ENCODE peak calls at places on chromosomes 12 and 14, in four cellular contexts. M is neural progenitor cell, T is stomach, S is colonic mucosa. E is an unnamed sample. For H3K4me1, the result is how much of the 10 kb centered on the place peaks cover.

GRCh38 chr12:22653075-22653474 is 28.1 kb downstream of the ETNK1 start:
- DNase-seq in M (no peak), T (no peak), S (no peak), E (no peak)

GRCh38 chr14:51609987-51610283 is 41.8 kb upstream of the FRMD6 start:
- DNase-seq in M (no peak), T (no peak), S (no peak), E (no peak)

GRCh38 chr14:60722836-60723217 is 1.3 kb downstream of the SIX4 start:
- DNase-seq in M (no peak), T (no peak), S (no peak), E (no peak)

GRCh38 chr12:6788972-6789905 is at the start of gene CD4:
- DNase-seq in M (no peak), T (no peak), S (peak), E (no peak)

GRCh38 chr12:50056629-50056976 is 793 bp upstream of the ASIC1 start:
- DNase-seq in M (no peak), T (no peak), S (no peak), E (no peak)

GRCh38 chr14:54025661-54026060 is 69.0 kb upstream of the BMP4 start:
- DNase-seq in M (no peak), T (no peak), S (no peak), E (no peak)

GRCh38 chr14:26466862-26467261 is 131.0 kb downstream of the NOVA1 start:
- DNase-seq in M (no peak), T (no peak), S (no peak), E (no peak)

GRCh38 chr14:90193925-90194324 is 62.4 kb upstream of the PSMC1 start:
- DNase-seq in M (peak), T (no peak), S (peak), E (no peak)

GRCh38 chr12:54136844-54137580 is 51.8 kb downstream of the SMUG1 start:
- DNase-seq in M (no peak), T (no peak), S (no peak), E (no peak)

GRCh38 chr14:54881235-54881760 is 21.3 kb downstream of the GCH1 start:
- DNase-seq in M (no peak), T (no peak), S (peak), E (peak)

GRCh38 chr12:112167031-112167461 is 41.7 kb downstream of the TRAFD1 start:
- DNase-seq in M (no peak), T (no peak), S (no peak), E (no peak)

GRCh38 chr14:60944206-60944605 is 36.7 kb downstream of the TRMT5 start:
- DNase-seq in M (peak), T (no peak), S (no peak), E (no peak)

GRCh38 chr12:111544032-111544431 is 55.1 kb downstream of the ATXN2 start:
- DNase-seq in M (no peak), T (no peak), S (no peak), E (no peak)

GRCh38 chr12:128388461-128388921 is 121.5 kb downstream of the TMEM132C start:
- DNase-seq in M (no peak), T (no peak), S (no peak), E (no peak)

GRCh38 chr12:94714378-94714777 is 64.0 kb upstream of the TMCC3 start:
- DNase-seq in M (no peak), T (no peak), S (no peak), E (no peak)

GRCh38 chr12:110763578-110763977 is 20.9 kb upstream of the PPP1CC start:
- DNase-seq in M (no peak), T (no peak), S (no peak), E (no peak)

GRCh38 chr14:35047961-35048513 is 2.0 kb downstream of the FAM177A1 start:
- DNase-seq in M (no peak), T (no peak), S (peak), E (no peak)

GRCh38 chr12:26226629-26227375 is 31.4 kb downstream of the SSPN start:
- DNase-seq in M (peak), T (peak), S (no peak), E (no peak)

GRCh38 chr12:22083167-22083566 is 37.1 kb downstream of the CMAS start:
- DNase-seq in M (no peak), T (no peak), S (no peak), E (peak)

GRCh38 chr14:61950340-61950739 is 188.1 kb downstream of the SNAPC1 start:
- DNase-seq in M (no peak), T (no peak), S (no peak), E (no peak)

GRCh38 chr12:102958073-102958829 is 777 bp downstream of the ASCL1 start:
- DNase-seq in M (peak), T (no peak), S (no peak), E (no peak)

GRCh38 chr14:99884834-99885648 is 91.8 kb downstream of the EML1 start:
- DNase-seq in M (peak), T (no peak), S (no peak), E (no peak)

GRCh38 chr14:65239143-65239672 is 136.9 kb upstream of the MAX start:
- DNase-seq in M (no peak), T (no peak), S (peak), E (no peak)

GRCh38 chr12:1504304-1505150 is 89.9 kb downstream of the FBXL14 start:
- DNase-seq in M (no peak), T (no peak), S (no peak), E (no peak)

GRCh38 chr12:131511391-131511802 is 199.5 kb upstream of the SFSWAP start:
- DNase-seq in M (no peak), T (no peak), S (no peak), E (no peak)

GRCh38 chr12:68750506-68750905 is 4.5 kb downstream of the SLC35E3 start:
- DNase-seq in M (peak), T (no peak), S (no peak), E (no peak)

GRCh38 chr14:99117671-99118045 is 154.3 kb downstream of the BCL11B start:
- DNase-seq in M (no peak), T (no peak), S (peak), E (no peak)

GRCh38 chr14:97523936-97524335 is 726.8 kb downstream of the VRK1 start:
- DNase-seq in M (no peak), T (no peak), S (no peak), E (no peak)

DNA sequence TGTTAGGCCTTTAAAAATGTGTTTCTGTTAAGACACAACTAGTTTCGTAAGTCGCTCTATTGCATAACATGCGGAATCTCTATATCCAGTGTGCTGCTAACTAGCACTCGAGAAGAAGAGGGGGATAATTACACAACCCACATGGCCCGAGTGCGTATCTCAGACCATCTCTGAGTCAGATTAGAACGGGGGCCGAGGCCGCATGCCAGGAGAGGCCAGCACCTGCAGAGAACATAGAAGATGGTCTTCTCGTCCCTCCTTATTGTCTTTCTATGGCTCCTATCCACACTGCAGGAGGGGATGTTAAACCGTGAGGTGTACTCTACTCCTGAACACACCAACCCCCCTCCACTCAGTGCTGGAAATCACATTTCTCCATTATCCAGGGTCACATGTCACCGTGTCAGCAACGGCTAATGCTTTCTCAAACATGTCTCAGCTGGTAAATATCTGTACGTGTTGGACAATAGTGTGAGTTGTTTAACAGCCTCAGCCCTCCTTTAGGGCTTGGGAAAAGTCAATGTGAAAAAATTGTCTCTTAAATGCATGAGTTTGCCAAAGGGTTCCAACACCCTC is 56.3 kb downstream of the CCDC88C start:
- DNase-seq in M (no peak), T (no peak), S (no peak), E (no peak)
- H3K4me1 ChIP-seq in M (under half), T (under half), S (under half), E (under half)

GRCh38 chr14:105066285-105067071 is 1.2 kb upstream of the GPR132 start:
- DNase-seq in M (no peak), T (no peak), S (no peak), E (no peak)

GRCh38 chr14:105064001-105064400 is 1.2 kb downstream of the GPR132 start:
- DNase-seq in M (no peak), T (no peak), S (no peak), E (no peak)

GRCh38 chr14:105067140-105067968 is 2.1 kb upstream of the GPR132 start:
- DNase-seq in M (no peak), T (no peak), S (no peak), E (no peak)

GRCh38 chr14:105064721-105065143 is 498 bp downstream of the GPR132 start:
- DNase-seq in M (peak), T (no peak), S (no peak), E (no peak)

DNA sequence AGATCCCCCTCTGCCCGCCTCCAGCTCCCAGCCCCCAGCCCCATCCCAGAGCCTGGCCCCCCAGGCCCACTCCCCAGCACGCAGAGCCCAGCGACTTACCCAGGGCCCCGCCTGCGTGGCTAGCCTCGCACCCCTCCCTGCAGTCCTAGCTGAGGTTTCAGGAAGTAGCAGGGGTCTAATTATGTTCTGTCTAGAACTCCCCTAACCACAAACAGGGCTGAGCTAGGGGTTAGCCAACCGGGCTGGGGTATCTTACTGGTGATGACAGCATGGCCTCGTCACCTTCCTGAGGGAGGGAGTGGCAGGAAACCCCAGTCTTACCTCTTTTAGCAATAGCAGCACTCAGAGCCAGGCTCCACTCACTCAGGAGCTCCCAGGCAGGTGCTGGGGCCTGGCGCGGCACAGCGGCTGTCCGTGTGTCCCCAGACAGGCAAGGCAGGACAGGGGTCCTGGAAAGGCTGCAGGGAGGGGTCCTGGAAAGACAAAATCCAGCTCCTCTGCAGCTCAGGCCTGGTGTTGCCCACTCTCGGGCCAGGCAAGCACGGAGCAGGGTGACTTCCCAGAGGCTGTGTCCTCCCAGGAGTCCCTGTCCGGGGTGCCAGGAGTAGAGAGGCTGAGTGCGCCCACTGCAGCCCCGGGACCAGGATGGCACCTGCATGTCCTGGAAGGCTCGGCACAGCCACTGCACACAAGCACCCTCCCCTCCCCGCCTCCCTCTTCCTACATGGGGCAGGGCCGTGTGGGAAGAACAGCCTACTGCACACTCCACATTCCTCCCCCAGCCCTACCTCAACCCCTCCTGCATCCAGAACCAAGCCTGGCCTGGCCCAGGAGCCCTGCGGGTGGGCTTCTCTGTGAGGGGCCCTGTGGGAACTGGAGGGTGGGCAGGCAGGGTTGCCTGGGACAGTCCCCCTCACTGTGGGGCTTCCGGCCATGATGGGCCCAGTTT is at the start of gene GPR132:
- DNase-seq in M (no peak), T (peak), S (peak), E (no peak)
- H3K4me1 ChIP-seq in M (under half), T (half or more), S (under half), E (under half)

DNA sequence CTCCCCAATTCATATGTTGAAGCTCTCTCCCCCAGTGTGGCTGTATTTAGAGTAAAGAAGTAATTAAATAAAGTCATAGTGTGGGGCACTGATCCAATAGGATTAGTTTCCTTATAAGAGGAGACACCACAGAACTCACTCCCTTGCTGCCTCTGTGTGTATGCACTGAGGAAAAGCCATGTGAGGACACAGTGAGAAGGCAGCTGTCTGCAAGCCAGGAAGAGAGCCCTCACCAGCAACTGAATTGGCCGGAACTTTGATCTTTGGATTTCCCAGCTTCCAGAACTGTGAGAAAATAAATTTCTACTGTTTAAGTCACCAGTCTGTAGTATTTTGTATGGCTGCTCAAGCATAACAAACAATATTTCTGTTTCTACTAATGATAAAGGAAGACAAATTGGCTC is 368.7 kb upstream of the PRICKLE1 start:
- DNase-seq in M (no peak), T (no peak), S (no peak), E (no peak)
- H3K4me1 ChIP-seq in M (under half), T (under half), S (under half), E (under half)

GRCh38 chr12:124549629-124550028 is 17.8 kb downstream of the NCOR2 start:
- DNase-seq in M (no peak), T (no peak), S (no peak), E (no peak)
- H3K4me1 ChIP-seq in M (under half), T (half or more), S (under half), E (half or more)

DNA sequence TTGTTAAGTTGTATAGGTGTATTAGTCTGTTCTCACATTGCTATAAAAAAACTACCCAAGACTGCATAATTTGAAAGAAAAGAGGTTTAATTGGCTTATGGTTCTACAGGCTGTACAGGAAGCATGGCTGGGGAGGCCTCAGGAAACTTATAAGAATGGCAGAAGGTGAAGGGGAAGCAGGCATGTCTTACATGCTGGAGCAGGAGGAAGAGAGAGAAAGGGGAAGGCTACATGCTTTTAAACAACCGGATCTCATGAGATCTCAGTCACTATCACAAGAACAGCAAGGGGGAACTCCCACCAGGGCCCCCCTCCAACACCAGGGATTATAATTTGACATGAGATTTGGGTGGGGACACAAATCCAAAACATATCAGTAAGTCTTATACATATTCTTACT is 60.5 kb upstream of the OR10AD1 start:
- DNase-seq in M (no peak), T (no peak), S (no peak), E (no peak)
- H3K4me1 ChIP-seq in M (under half), T (under half), S (under half), E (under half)

GRCh38 chr14:22780941-22781605 is 14.6 kb downstream of the OXA1L start:
- DNase-seq in M (no peak), T (no peak), S (no peak), E (no peak)
- H3K4me1 ChIP-seq in M (under half), T (under half), S (under half), E (under half)